ENCODE peak calls at places on chromosomes 6 and 20, in five cellular contexts. K is LoVo, G is NCI-H1417, B is IMR-90, V is HFF-Myc. Y is an unnamed sample.
A peak's percentile ranks its signal among the peaks of the same experiment; 100 is the strongest.

GRCh38 chr6:32192608-32193039 is at the start of gene GPSM3:
- DNase-seq in G (no peak), K (no peak), B (peak; percentile 36), V (no peak), Y (no peak)

GRCh38 chr6:42264146-42264851 is 46.6 kb upstream of the MRPS10 start:
- DNase-seq in B (no peak), G (no peak), V (no peak), K (no peak), Y (no peak)

GRCh38 chr6:125262026-125263013 is 39.4 kb downstream of the HDDC2 start:
- DNase-seq in K (no peak), B (peak; percentile 84), V (no peak), G (no peak), Y (peak; percentile 69)

GRCh38 chr6:33989016-33989854 is 156.7 kb downstream of the GRM4 start:
- DNase-seq in B (no peak), G (peak; percentile 42), V (no peak), K (no peak), Y (no peak)

GRCh38 chr20:41367393-41367695 is 726 bp upstream of the EMILIN3 start:
- DNase-seq in G (no peak), V (no peak), B (no peak), K (no peak), Y (no peak)

GRCh38 chr6:168400044-168400443 is 40.9 kb upstream of the SMOC2 start:
- DNase-seq in K (no peak), V (no peak), G (no peak), B (no peak), Y (no peak)

GRCh38 chr6:139920027-139920851 is 545.8 kb upstream of the CITED2 start:
- DNase-seq in K (no peak), B (no peak), G (peak; percentile 60), V (no peak), Y (no peak)

GRCh38 chr6:53447869-53448268 is 97.0 kb downstream of the GCLC start:
- DNase-seq in V (no peak), B (no peak), G (no peak), K (no peak), Y (no peak)

GRCh38 chr20:36061754-36062153 is 92.8 kb upstream of the EPB41L1 start:
- DNase-seq in K (no peak), V (no peak), G (no peak), B (no peak), Y (no peak)

Y was measured in adipocyte.